ENCODE peak calls at places on chromosomes 5 and 9, in four cellular contexts. One of them, this sample, is unnamed.

GRCh38 chr9:12851331-12851730 is 76.5 kb downstream of the LURAP1L start:
- DNase-seq in HepG2: no peak
- DNase-seq in H1: no peak
- DNase-seq in GM12891: no peak
- DNase-seq in this sample: no peak

GRCh38 chr5:130992095-130992494 is 173.0 kb downstream of the HINT1 start:
- DNase-seq in HepG2: no peak
- DNase-seq in GM12891: no peak
- DNase-seq in H1: no peak
- DNase-seq in this sample: no peak

GRCh38 chr9:130417602-130418001 is 27.2 kb upstream of the ASS1 start:
- DNase-seq in H1: no peak
- DNase-seq in GM12891: no peak
- DNase-seq in HepG2: no peak
- DNase-seq in this sample: no peak

GRCh38 chr9:6630502-6631206 is 14.9 kb downstream of the GLDC start:
- DNase-seq in GM12891: no peak
- DNase-seq in HepG2: no peak
- DNase-seq in H1: no peak
- DNase-seq in this sample: no peak

GRCh38 chr9:16825364-16825763 is 45.1 kb downstream of the BNC2 start:
- DNase-seq in HepG2: no peak
- DNase-seq in H1: no peak
- DNase-seq in GM12891: no peak
- DNase-seq in this sample: no peak

GRCh38 chr9:98318041-98318790 is 62.8 kb upstream of the TBC1D2 start:
- DNase-seq in HepG2: no peak
- DNase-seq in GM12891: no peak
- DNase-seq in H1: no peak
- DNase-seq in this sample: no peak

GRCh38 chr5:155827949-155828348 is 499.0 kb upstream of the SGCD start:
- DNase-seq in HepG2: no peak
- DNase-seq in H1: no peak
- DNase-seq in GM12891: no peak
- DNase-seq in this sample: no peak

GRCh38 chr5:156595132-156595787 is 254.8 kb upstream of the PPP1R2B start:
- DNase-seq in HepG2: no peak
- DNase-seq in GM12891: no peak
- DNase-seq in H1: no peak
- DNase-seq in this sample: no peak

GRCh38 chr5:31990701-31991110 is 183.4 kb downstream of the GOLPH3 start:
- DNase-seq in HepG2: no peak
- DNase-seq in H1: no peak
- DNase-seq in GM12891: no peak
- DNase-seq in this sample: no peak

GRCh38 chr9:113588242-113588810 is 124.8 kb downstream of the RGS3 start:
- DNase-seq in GM12891: no peak
- DNase-seq in H1: no peak
- DNase-seq in HepG2: no peak
- DNase-seq in this sample: no peak

GRCh38 chr9:113588936-113589335 is 125.4 kb downstream of the RGS3 start:
- DNase-seq in HepG2: no peak
- DNase-seq in GM12891: no peak
- DNase-seq in H1: no peak
- DNase-seq in this sample: no peak

GRCh38 chr9:113585555-113585954 is 122.0 kb downstream of the RGS3 start:
- DNase-seq in H1: no peak
- DNase-seq in GM12891: no peak
- DNase-seq in HepG2: no peak
- DNase-seq in this sample: no peak

GRCh38 chr9:113589407-113589806 is 125.9 kb downstream of the RGS3 start:
- DNase-seq in GM12891: no peak
- DNase-seq in H1: no peak
- DNase-seq in HepG2: no peak
- DNase-seq in this sample: no peak

GRCh38 chr9:113587471-113588031 is 124.0 kb downstream of the RGS3 start:
- DNase-seq in H1: no peak
- DNase-seq in GM12891: no peak
- DNase-seq in HepG2: no peak
- DNase-seq in this sample: no peak
- TF ChIP-seq POLR2A in H1: no peak
- TF ChIP-seq POLR2A in GM12891: no peak
- TF ChIP-seq POLR2A in HepG2: no peak
- TF ChIP-seq POLR2A in this sample: no peak

DNA sequence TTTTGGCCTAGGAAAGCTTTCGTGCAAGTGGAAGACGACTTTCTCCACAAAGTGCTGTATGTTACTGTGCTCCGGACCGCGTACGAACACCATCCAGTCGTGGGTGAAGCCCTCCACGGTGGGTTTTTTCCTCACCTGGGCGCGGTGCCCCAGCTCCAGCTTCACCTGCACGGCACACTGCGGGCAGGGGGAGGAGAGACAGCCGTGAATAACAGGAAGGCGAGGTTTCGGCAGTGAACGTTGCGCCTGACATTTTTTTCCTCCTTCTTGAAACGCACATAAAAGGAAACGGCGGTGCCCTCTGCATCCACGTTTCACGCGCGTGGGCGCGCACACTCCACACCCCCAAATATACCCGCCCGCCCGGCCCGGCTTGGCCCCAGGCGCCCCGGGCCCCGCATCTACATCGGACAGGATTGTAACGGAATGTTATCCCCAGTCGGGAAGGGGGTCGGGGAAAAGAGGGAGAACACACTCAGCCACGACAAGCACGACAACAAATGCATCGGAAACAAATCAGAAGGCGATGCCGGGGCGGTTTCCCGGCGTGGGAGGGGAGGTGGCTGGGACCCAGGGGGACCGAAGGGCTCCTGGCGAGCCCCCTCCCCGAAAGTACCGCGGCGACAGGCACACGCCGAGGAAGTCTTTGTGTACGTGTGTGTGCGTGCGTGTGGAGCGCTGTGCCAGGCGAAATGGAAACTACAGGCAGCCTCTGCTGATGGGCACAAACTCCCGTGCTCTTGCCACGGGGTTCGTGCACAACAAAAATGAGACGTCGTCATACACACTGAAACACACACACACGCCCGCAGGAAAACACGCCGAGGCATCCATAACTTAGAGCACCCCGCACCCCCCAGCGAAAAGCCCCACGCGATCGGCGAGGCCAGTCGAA is 1.4 kb downstream of the MLLT3 start:
- DNase-seq in GM12891: no peak
- DNase-seq in HepG2: no peak
- DNase-seq in H1: no peak
- DNase-seq in this sample: no peak
- TF ChIP-seq TAF1 in GM12891: no peak
- TF ChIP-seq TAF1 in HepG2: no peak
- TF ChIP-seq TAF1 in H1: no peak
- TF ChIP-seq TAF1 in this sample: no peak

GRCh38 chr5:1197876-1198666 is 3.3 kb upstream of the SLC6A19 start:
- DNase-seq in H1: no peak
- DNase-seq in HepG2: no peak
- DNase-seq in GM12891: no peak
- DNase-seq in this sample: no peak

GRCh38 chr5:1201327-1202025 is at the start of gene SLC6A19:
- DNase-seq in H1: no peak
- DNase-seq in GM12891: no peak
- DNase-seq in HepG2: no peak
- DNase-seq in this sample: no peak

GRCh38 chr5:1200495-1201326 is 684 bp upstream of the SLC6A19 start:
- DNase-seq in HepG2: no peak
- DNase-seq in H1: no peak
- DNase-seq in GM12891: no peak
- DNase-seq in this sample: no peak

GRCh38 chr5:1199340-1199648 is 2.1 kb upstream of the SLC6A19 start:
- DNase-seq in HepG2: no peak
- DNase-seq in H1: no peak
- DNase-seq in GM12891: no peak
- DNase-seq in this sample: no peak

DNA sequence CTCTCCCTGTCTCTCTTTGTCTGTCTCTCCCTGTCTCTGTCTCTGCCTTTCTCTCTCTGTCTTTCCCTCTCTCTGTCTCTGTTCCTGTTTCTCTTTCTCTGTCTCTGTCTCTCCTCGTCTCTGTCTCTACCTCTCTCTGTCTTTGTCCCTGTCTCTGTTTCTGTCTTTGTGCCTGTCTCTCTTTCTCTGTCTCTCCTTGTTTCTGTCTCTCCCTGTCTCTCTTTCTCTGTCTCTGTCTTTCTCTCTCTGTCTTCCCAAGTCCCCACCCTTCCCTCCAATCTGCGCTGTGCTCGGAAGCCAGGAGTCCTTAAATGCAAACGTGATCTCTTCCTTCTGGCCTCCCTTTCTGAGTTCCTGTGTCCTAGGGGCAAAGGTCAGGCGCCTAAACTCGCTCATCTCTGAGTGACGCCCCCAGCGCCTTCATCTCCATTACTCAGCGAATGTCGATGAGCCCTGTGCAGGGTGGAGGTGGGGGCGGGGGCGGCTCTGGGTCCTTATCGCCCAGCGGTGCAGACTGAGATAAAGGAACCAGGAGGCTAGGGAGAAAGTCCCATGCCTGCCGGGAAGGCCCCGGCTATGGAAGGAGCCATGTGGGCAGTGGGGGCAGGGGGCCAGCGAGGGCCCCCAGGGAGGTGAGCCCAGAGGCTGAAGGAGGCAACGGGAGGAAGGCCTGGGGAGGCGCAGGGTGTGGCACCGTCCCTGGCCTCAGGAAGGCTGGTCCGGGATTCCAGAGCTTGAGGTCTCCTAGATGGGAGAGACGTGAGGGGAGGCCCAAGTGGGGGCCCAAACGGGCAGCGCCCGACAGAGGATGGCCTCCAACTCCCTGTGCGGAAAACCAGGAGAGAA is 1.5 kb upstream of the SLC6A19 start:
- DNase-seq in H1: no peak
- DNase-seq in HepG2: peak; percentile 47
- DNase-seq in GM12891: no peak
- DNase-seq in this sample: no peak
- TF ChIP-seq POLR2AphosphoS5 in H1: no peak
- TF ChIP-seq POLR2AphosphoS5 in HepG2: no peak
- TF ChIP-seq POLR2AphosphoS5 in GM12891: no peak
- TF ChIP-seq POLR2AphosphoS5 in this sample: no peak

GRCh38 chr9:136847827-136848392 is 1.3 kb upstream of the PHPT1 start:
- DNase-seq in H1: no peak
- DNase-seq in GM12891: peak; percentile 65
- DNase-seq in HepG2: peak; percentile 72
- DNase-seq in this sample: peak; percentile 74

GRCh38 chr9:136850866-136851775 is 1.0 kb upstream of the MAMDC4 start:
- DNase-seq in HepG2: no peak
- DNase-seq in GM12891: no peak
- DNase-seq in H1: no peak
- DNase-seq in this sample: no peak

GRCh38 chr9:136848393-136849037 is 694 bp upstream of the PHPT1 start:
- DNase-seq in GM12891: peak; percentile 74
- DNase-seq in H1: no peak
- DNase-seq in HepG2: peak; percentile 34
- DNase-seq in this sample: peak; percentile 48

GRCh38 chr9:136849960-136850865 is 1.0 kb downstream of the PHPT1 start:
- DNase-seq in H1: no peak
- DNase-seq in GM12891: no peak
- DNase-seq in HepG2: no peak
- DNase-seq in this sample: no peak

DNA sequence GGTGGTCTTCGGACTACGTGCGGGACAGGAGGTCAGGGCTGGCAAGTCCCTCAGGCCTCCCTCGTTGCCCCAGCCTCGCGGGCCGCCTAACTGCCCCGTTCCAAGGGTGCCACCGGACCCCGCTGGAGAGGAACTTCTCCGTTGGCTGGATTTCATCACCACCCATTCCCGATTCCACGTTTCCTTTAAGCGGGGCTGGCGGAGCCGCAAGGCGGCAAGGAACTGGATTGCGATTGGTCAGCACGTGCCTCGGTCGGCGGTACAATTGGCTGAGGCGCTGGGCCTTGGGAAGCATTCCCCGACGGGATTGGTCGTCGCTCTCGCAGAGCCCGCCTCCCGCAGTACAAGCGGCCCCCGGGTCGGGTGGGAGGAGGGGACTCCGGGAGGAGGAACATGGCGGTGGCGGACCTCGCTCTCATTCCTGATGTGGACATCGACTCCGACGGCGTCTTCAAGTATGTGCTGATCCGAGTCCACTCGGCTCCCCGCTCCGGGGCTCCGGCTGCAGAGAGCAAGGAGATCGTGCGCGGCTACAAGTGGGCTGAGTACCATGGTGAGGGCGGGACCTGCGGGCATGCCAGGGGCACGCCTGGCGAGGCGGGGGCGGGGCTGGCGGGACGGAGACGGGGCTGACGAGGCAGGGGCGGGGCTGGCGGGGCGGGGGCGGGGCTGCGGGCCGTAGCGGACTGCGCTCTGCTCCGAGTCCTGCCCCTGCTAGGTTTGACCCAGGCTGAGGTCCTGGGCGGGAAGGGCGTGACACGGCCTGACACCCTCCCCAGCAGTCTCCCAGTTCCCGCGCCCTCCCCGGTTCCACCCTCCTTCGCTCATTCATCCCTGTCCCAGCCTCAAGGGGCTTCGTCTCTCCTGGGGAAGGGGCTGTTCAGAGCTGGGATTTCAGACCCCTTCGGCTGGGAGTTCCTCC is at the start of gene PHPT1:
- DNase-seq in H1: peak; percentile 98
- DNase-seq in GM12891: peak; percentile 100
- DNase-seq in HepG2: peak; percentile 97
- DNase-seq in this sample: peak; percentile 100
- TF ChIP-seq POLR2A in H1: peak; percentile 99
- TF ChIP-seq POLR2A in GM12891: peak; percentile 88
- TF ChIP-seq POLR2A in HepG2: no peak
- TF ChIP-seq POLR2A in this sample: peak; percentile 86

DNA sequence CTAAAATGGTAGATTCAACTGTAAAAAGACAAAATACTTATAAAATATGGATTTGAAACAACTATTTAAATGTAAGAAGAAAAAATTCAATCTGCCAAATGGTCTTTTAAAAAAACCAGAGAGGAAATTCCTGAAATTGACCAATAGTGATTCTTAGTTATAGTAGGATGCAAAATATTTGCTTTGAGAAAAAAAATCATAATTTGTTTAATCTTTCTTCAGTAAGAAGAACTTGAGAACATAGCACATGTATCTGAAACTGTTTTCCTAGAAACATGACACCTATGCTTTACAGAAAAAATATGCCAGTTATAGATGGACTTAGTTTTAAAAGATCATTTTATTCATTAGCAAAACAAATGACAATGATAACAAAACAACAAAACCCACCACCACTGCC is 186.9 kb upstream of the CD180 start:
- DNase-seq in GM12891: no peak
- DNase-seq in HepG2: no peak
- DNase-seq in H1: no peak
- DNase-seq in this sample: no peak
- TF ChIP-seq TAF1 in GM12891: no peak
- TF ChIP-seq TAF1 in HepG2: no peak
- TF ChIP-seq TAF1 in H1: no peak
- TF ChIP-seq TAF1 in this sample: no peak